ENCODE peak calls at places on chromosomes 16 and 17, in six cellular contexts. P is heart left ventricle, N is IMR-90, L is uterus, E is GM12878, O is endothelial cell of umbilical vein. C is an unnamed sample.

GRCh38 chr17:77281024-77281903 is 140.5 kb downstream of the SEC14L1 start:
- DNase-seq in P (peak), N (peak), L (no peak), E (no peak), O (no peak), C (no peak)

GRCh38 chr16:87457724-87458423 is 35.0 kb downstream of the ZCCHC14 start:
- DNase-seq in P (no peak), N (peak), L (no peak), E (peak), O (peak), C (no peak)

GRCh38 chr17:13601776-13602551 is at the start of gene HS3ST3A1:
- DNase-seq in P (peak), N (peak), L (peak), E (no peak), O (no peak), C (no peak)

GRCh38 chr16:12976936-12977335 is 75.5 kb downstream of the SHISA9 start:
- DNase-seq in P (no peak), N (no peak), L (no peak), E (no peak), O (no peak), C (no peak)

GRCh38 chr17:57861737-57862409 is 12.0 kb upstream of the MRPS23 start:
- DNase-seq in P (peak), N (no peak), L (peak), E (no peak), O (peak), C (no peak)

GRCh38 chr16:27894441-27894840 is 169.1 kb downstream of the GSG1L start:
- DNase-seq in P (no peak), N (no peak), L (no peak), E (no peak), O (no peak), C (no peak)

GRCh38 chr17:12821376-12821940 is 32.2 kb downstream of the ARHGAP44 start:
- DNase-seq in P (no peak), N (peak), L (no peak), E (no peak), O (no peak), C (no peak)

GRCh38 chr16:3797473-3797872 is 80.1 kb upstream of the TRAP1 start:
- DNase-seq in P (no peak), N (no peak), L (no peak), E (no peak), O (no peak), C (no peak)

GRCh38 chr17:65990593-65990992 is 201.3 kb downstream of the CEP112 start:
- DNase-seq in P (peak), N (no peak), L (no peak), E (no peak), O (no peak), C (no peak)

GRCh38 chr17:82298538-82299421 is 18.6 kb downstream of the CD7 start:
- DNase-seq in P (no peak), N (no peak), L (no peak), E (no peak), O (no peak), C (no peak)

GRCh38 chr17:82296511-82297279 is 20.7 kb downstream of the CD7 start:
- DNase-seq in P (no peak), N (no peak), L (peak), E (no peak), O (no peak), C (no peak)

GRCh38 chr17:82297804-82298537 is 19.4 kb downstream of the CD7 start:
- DNase-seq in P (peak), N (peak), L (peak), E (peak), O (peak), C (peak)

GRCh38 chr17:82295472-82295814 is 21.9 kb upstream of the CSNK1D start:
- DNase-seq in P (no peak), N (no peak), L (no peak), E (no peak), O (no peak), C (no peak)

GRCh38 chr17:82297280-82297803 is 20.1 kb downstream of the CD7 start:
- DNase-seq in P (peak), N (no peak), L (peak), E (peak), O (peak), C (peak)
- TF ChIP-seq POLR2A in P (no peak), N (no peak), L (peak), E (no peak), O (no peak), C (peak)

DNA sequence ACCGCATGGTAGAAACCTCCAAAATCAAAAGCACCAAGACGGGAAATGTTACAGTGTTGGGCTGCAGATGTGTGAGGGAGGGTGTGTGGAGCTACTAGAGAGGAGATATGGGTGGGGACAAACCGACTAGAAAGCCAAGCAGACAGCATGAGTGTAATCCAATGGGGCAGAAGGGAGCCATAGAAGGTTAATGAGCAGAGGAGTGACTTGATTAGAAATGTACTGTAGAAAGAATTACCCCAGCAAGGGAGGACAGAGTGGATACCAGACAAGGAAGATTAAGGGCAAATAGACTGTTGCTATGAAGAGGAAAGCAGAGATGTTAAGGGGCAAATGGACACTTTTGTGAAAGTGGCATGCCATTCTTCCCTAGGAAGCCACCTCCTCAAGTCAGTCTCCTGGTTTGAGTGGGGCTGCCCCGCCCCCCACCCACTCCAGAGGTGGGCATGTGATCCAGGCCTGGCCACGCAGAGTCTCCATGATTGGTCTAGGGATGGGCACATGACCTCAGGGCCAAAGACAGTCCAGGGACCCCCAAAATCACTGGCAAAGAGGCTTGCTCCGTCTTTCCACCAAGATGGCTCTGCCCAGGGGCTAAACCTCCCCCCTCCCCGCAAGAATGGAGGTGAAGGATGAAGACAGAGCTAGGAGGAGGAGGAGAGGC is 4.3 kb downstream of the COTL1 start:
- DNase-seq in P (no peak), N (no peak), L (no peak), E (no peak), O (no peak), C (no peak)
- H3K4me3 ChIP-seq in P (no peak), N (no peak), L (no peak), E (peak), O (no peak), C (no peak)

GRCh38 chr16:31134625-31135534 is 647 bp downstream of the PRSS8 start:
- DNase-seq in P (no peak), N (no peak), L (no peak), E (no peak), O (no peak), C (no peak)
- TF ChIP-seq POLR2A in P (no peak), N (no peak), L (no peak), E (no peak), O (no peak), C (no peak)

GRCh38 chr17:64231567-64232141 is 31.4 kb downstream of the TEX2 start:
- DNase-seq in P (no peak), N (no peak), L (no peak), E (no peak), O (no peak), C (no peak)
- H3K4me3 ChIP-seq in P (no peak), N (no peak), L (no peak), E (no peak), O (no peak), C (no peak)

GRCh38 chr17:4134756-4135155 is 8.1 kb downstream of the ZZEF1 start:
- DNase-seq in P (no peak), N (no peak), L (no peak), E (no peak), O (no peak), C (no peak)
- TF ChIP-seq POLR2A in P (no peak), N (no peak), L (no peak), E (no peak), O (no peak), C (no peak)

DNA sequence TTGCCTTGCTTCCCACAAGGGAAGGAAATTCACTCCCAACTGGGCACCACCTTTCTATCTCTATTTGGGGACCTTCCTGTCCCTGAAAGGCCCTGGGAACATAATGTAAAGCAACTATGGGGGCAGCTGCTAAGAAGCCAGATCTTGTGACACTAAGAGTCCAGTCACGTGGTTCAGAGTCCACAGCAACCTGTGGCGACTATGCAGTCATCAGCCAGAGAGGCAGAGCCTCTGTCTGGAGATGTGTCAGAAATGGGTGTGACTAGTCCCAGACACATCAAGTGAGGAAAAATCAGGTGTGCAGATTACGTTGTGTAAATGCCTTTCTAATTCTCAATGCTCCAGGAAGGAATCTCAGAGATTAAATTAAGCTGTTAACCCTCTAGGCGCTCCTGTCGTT is 26.6 kb upstream of the SKAP1 start:
- DNase-seq in P (no peak), N (no peak), L (no peak), E (no peak), O (no peak), C (no peak)
- H3K4me3 ChIP-seq in P (no peak), N (no peak), L (no peak), E (peak), O (no peak), C (no peak)

GRCh38 chr16:53518550-53519416 is 15.8 kb upstream of the AKTIP start:
- DNase-seq in P (peak), N (peak), L (peak), E (peak), O (peak), C (no peak)
- TF ChIP-seq POLR2A in P (no peak), N (no peak), L (peak), E (peak), O (peak), C (no peak)

GRCh38 chr16:70683146-70683944 is 2.5 kb downstream of the MTSS2 start:
- DNase-seq in P (no peak), N (no peak), L (no peak), E (no peak), O (no peak), C (no peak)

GRCh38 chr16:70685938-70686375 is at the start of gene MTSS2:
- DNase-seq in P (peak), N (peak), L (peak), E (no peak), O (peak), C (no peak)

GRCh38 chr16:70682239-70683145 is 3.4 kb downstream of the MTSS2 start:
- DNase-seq in P (no peak), N (no peak), L (no peak), E (no peak), O (no peak), C (no peak)

GRCh38 chr16:70685061-70685937 is 554 bp downstream of the MTSS2 start:
- DNase-seq in P (no peak), N (no peak), L (no peak), E (no peak), O (no peak), C (no peak)

DNA sequence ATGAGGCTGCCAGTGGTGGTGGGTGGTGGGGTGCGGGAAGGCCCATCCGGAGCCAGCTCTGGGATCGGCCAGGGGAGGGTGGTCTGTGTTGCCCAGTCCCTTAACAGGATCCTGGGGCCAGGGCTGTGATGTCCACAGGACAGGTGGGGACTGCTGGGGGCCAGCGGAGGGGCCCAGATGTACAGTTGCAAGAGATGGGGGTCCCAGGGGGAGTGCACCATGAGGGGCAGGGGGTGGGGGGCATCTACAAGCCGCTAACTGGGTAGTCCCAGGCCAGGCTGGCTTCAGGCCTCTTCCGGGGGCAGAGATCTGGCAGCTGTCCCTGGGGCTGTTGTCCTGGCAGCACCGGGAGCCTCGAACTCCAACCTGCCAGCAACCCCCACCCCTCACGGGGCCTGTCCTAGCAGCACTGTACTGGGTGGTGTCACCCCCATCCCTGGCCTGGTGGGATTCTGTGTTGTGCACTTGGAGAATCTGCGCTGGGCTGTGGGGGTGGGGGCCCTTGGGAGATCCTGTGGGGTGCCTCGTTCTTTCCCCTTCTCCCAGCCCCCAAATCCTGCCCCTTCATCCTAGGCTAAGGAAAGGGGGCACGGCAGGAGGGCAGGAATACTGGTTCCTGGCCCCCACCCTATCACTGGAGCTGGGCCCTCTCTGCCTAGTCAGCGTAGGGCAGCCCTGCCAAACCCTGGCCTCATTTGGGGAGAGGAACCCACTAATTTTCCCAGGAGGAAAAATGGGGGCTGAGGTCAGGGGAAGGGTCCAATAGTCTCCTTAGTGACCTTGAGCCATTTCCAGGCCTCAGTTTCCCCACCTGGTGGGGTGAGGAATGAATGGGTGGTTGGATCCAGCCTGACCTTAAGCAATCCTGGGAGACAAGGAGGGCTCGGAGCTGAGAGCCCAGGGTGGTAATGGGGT is 1.4 kb downstream of the MTSS2 start:
- DNase-seq in P (no peak), N (no peak), L (no peak), E (no peak), O (no peak), C (no peak)
- H3K4me3 ChIP-seq in P (peak), N (peak), L (peak), E (no peak), O (peak), C (peak)

GRCh38 chr16:1771072-1771863 is at the start of gene NME3:
- DNase-seq in P (peak), N (peak), L (peak), E (no peak), O (peak), C (no peak)
- TF ChIP-seq POLR2A in P (no peak), N (no peak), L (no peak), E (peak), O (peak), C (no peak)

GRCh38 chr17:42543190-42544079 is 7.4 kb downstream of the NAGLU start:
- DNase-seq in P (no peak), N (no peak), L (no peak), E (no peak), O (no peak), C (no peak)
- H3K4me3 ChIP-seq in P (no peak), N (no peak), L (no peak), E (no peak), O (no peak), C (no peak)